ENCODE peak calls at places on chromosomes 4 and X, in nine cellular contexts. D is left lobe of liver, A is kidney, X is KG1, T is astrocyte of the cerebellum, N is sciatic nerve, L is left ventricle myocardium inferior, C is substantia nigra, E is Peyer's patch. Y is an unnamed sample.

GRCh38 chr4:121764702-121765367 is at the start of gene SMIM43:
- DNase-seq in D (no peak), T (no peak), C (no peak), A (peak), N (no peak), E (no peak), L (no peak), X (no peak), Y (peak)

GRCh38 chrX:13131511-13132137 is 87.2 kb upstream of the FAM9C start:
- DNase-seq in L (no peak), N (no peak), C (peak), T (no peak), E (peak), D (no peak), X (peak), A (no peak), Y (peak)

GRCh38 chr4:71380721-71381120 is 41.9 kb downstream of the SLC4A4 start:
- DNase-seq in C (no peak), A (no peak), L (no peak), T (no peak), N (no peak), D (no peak), E (no peak), X (no peak), Y (no peak)

GRCh38 chr4:11160288-11160687 is 268.4 kb downstream of the HS3ST1 start:
- DNase-seq in T (no peak), E (no peak), D (no peak), X (no peak), C (no peak), L (no peak), N (no peak), A (no peak), Y (no peak)

GRCh38 chr4:182155806-182156205 is 87.4 kb upstream of the TENM3 start:
- DNase-seq in E (no peak), C (no peak), N (no peak), T (no peak), D (no peak), X (no peak), L (no peak), A (no peak), Y (no peak)

GRCh38 chrX:100263650-100264049 is 146.4 kb downstream of the PCDH19 start:
- DNase-seq in X (no peak), L (no peak), A (no peak), C (no peak), T (no peak), E (no peak), D (no peak), N (no peak), Y (no peak)

GRCh38 chr4:31016322-31017061 is 296.3 kb downstream of the PCDH7 start:
- DNase-seq in X (no peak), C (no peak), E (no peak), A (no peak), D (no peak), L (no peak), T (no peak), N (no peak), Y (peak)

GRCh38 chrX:41723305-41723704 is 676 bp upstream of the GPR82 start:
- DNase-seq in E (no peak), D (no peak), T (no peak), X (no peak), L (no peak), A (no peak), C (no peak), N (no peak), Y (no peak)

GRCh38 chr4:99468891-99469290 is 33.7 kb upstream of the ADH7 start:
- DNase-seq in T (no peak), D (no peak), C (no peak), L (no peak), E (no peak), X (no peak), A (no peak), N (no peak), Y (no peak)